ENCODE peak calls at places on chromosomes 7 and 10, in eight cellular contexts. One of them, this sample, is unnamed.
A peak's percentile ranks its signal among the peaks of the same experiment; 100 is the strongest.

GRCh38 chr7:28986723-28987122 is 28.6 kb upstream of the TRIL start:
- DNase-seq in NCI-H1092: no peak
- DNase-seq in left lobe of liver: no peak
- DNase-seq in astrocyte of the hippocampus: peak; percentile 54
- DNase-seq in kidney tubule cell: no peak
- DNase-seq in psoas muscle: no peak
- DNase-seq in RWPE1: no peak
- DNase-seq in ELR: no peak
- DNase-seq in this sample: no peak

GRCh38 chr7:18900801-18901200 is 216.6 kb downstream of the TWIST1 start:
- DNase-seq in kidney tubule cell: no peak
- DNase-seq in astrocyte of the hippocampus: no peak
- DNase-seq in RWPE1: no peak
- DNase-seq in NCI-H1092: no peak
- DNase-seq in psoas muscle: no peak
- DNase-seq in left lobe of liver: no peak
- DNase-seq in ELR: no peak
- DNase-seq in this sample: no peak

GRCh38 chr10:77070892-77071595 is 566.6 kb downstream of the KCNMA1 start:
- DNase-seq in NCI-H1092: no peak
- DNase-seq in psoas muscle: peak; percentile 89
- DNase-seq in astrocyte of the hippocampus: no peak
- DNase-seq in ELR: no peak
- DNase-seq in RWPE1: no peak
- DNase-seq in left lobe of liver: no peak
- DNase-seq in kidney tubule cell: no peak
- DNase-seq in this sample: no peak

GRCh38 chr10:22849077-22849810 is 78.6 kb upstream of the ARMC3 start:
- DNase-seq in RWPE1: no peak
- DNase-seq in psoas muscle: peak; percentile 87
- DNase-seq in ELR: no peak
- DNase-seq in kidney tubule cell: peak; percentile 27
- DNase-seq in NCI-H1092: no peak
- DNase-seq in astrocyte of the hippocampus: peak; percentile 92
- DNase-seq in left lobe of liver: peak; percentile 50
- DNase-seq in this sample: no peak

GRCh38 chr7:157775021-157775559 is 438.3 kb downstream of the DNAJB6 start:
- DNase-seq in NCI-H1092: no peak
- DNase-seq in astrocyte of the hippocampus: no peak
- DNase-seq in psoas muscle: no peak
- DNase-seq in RWPE1: no peak
- DNase-seq in left lobe of liver: no peak
- DNase-seq in ELR: no peak
- DNase-seq in kidney tubule cell: no peak
- DNase-seq in this sample: no peak

GRCh38 chr7:47379629-47380324 is 202.1 kb downstream of the TNS3 start:
- DNase-seq in left lobe of liver: no peak
- DNase-seq in astrocyte of the hippocampus: peak; percentile 96
- DNase-seq in NCI-H1092: no peak
- DNase-seq in RWPE1: peak; percentile 63
- DNase-seq in ELR: peak; percentile 67
- DNase-seq in kidney tubule cell: peak; percentile 85
- DNase-seq in psoas muscle: peak; percentile 69
- DNase-seq in this sample: no peak

GRCh38 chr10:124049484-124049883 is 43.9 kb downstream of the CHST15 start:
- DNase-seq in left lobe of liver: no peak
- DNase-seq in ELR: peak; percentile 35
- DNase-seq in NCI-H1092: no peak
- DNase-seq in astrocyte of the hippocampus: peak; percentile 43
- DNase-seq in kidney tubule cell: peak; percentile 77
- DNase-seq in psoas muscle: no peak
- DNase-seq in RWPE1: peak; percentile 92
- DNase-seq in this sample: no peak

GRCh38 chr10:103479135-103479534 is at the start of gene CALHM3:
- DNase-seq in RWPE1: peak; percentile 75
- DNase-seq in astrocyte of the hippocampus: no peak
- DNase-seq in psoas muscle: no peak
- DNase-seq in left lobe of liver: no peak
- DNase-seq in NCI-H1092: no peak
- DNase-seq in kidney tubule cell: peak; percentile 47
- DNase-seq in ELR: peak; percentile 61
- DNase-seq in this sample: no peak

GRCh38 chr10:3136763-3137611 is 35.6 kb downstream of the PITRM1 start:
- DNase-seq in kidney tubule cell: no peak
- DNase-seq in left lobe of liver: no peak
- DNase-seq in astrocyte of the hippocampus: no peak
- DNase-seq in RWPE1: no peak
- DNase-seq in NCI-H1092: no peak
- DNase-seq in psoas muscle: peak; percentile 93
- DNase-seq in ELR: peak; percentile 58
- DNase-seq in this sample: no peak

GRCh38 chr7:27148031-27148775 is 629 bp upstream of the HOXA6 start:
- DNase-seq in NCI-H1092: no peak
- DNase-seq in RWPE1: no peak
- DNase-seq in astrocyte of the hippocampus: no peak
- DNase-seq in kidney tubule cell: peak; percentile 87
- DNase-seq in left lobe of liver: peak; percentile 33
- DNase-seq in psoas muscle: peak; percentile 82
- DNase-seq in ELR: no peak
- DNase-seq in this sample: no peak

GRCh38 chr10:77081411-77082010 is 556.1 kb downstream of the KCNMA1 start:
- DNase-seq in astrocyte of the hippocampus: no peak
- DNase-seq in left lobe of liver: no peak
- DNase-seq in psoas muscle: no peak
- DNase-seq in ELR: no peak
- DNase-seq in NCI-H1092: no peak
- DNase-seq in kidney tubule cell: no peak
- DNase-seq in RWPE1: no peak
- DNase-seq in this sample: no peak

GRCh38 chr10:72081772-72082590 is 6.4 kb downstream of the SPOCK2 start:
- DNase-seq in RWPE1: peak; percentile 87
- DNase-seq in psoas muscle: peak; percentile 27
- DNase-seq in astrocyte of the hippocampus: no peak
- DNase-seq in ELR: no peak
- DNase-seq in NCI-H1092: no peak
- DNase-seq in left lobe of liver: no peak
- DNase-seq in kidney tubule cell: peak; percentile 50
- DNase-seq in this sample: no peak

GRCh38 chr7:129914536-129915272 is 38.1 kb downstream of the UBE2H start:
- DNase-seq in ELR: no peak
- DNase-seq in psoas muscle: no peak
- DNase-seq in NCI-H1092: no peak
- DNase-seq in astrocyte of the hippocampus: no peak
- DNase-seq in left lobe of liver: no peak
- DNase-seq in RWPE1: no peak
- DNase-seq in kidney tubule cell: no peak
- DNase-seq in this sample: no peak

GRCh38 chr10:565676-566075 is 123.8 kb downstream of the DIP2C start:
- DNase-seq in psoas muscle: no peak
- DNase-seq in NCI-H1092: no peak
- DNase-seq in ELR: no peak
- DNase-seq in left lobe of liver: no peak
- DNase-seq in kidney tubule cell: no peak
- DNase-seq in RWPE1: no peak
- DNase-seq in astrocyte of the hippocampus: no peak
- DNase-seq in this sample: no peak

GRCh38 chr7:142795339-142795863 is 24.6 kb downstream of the PRSS2 start:
- DNase-seq in ELR: no peak
- DNase-seq in NCI-H1092: no peak
- DNase-seq in psoas muscle: no peak
- DNase-seq in left lobe of liver: no peak
- DNase-seq in kidney tubule cell: peak; percentile 61
- DNase-seq in astrocyte of the hippocampus: no peak
- DNase-seq in RWPE1: no peak
- DNase-seq in this sample: peak; percentile 52

GRCh38 chr7:149458235-149458634 is 2.6 kb downstream of the ZNF777 start:
- DNase-seq in kidney tubule cell: no peak
- DNase-seq in ELR: no peak
- DNase-seq in NCI-H1092: no peak
- DNase-seq in RWPE1: no peak
- DNase-seq in psoas muscle: no peak
- DNase-seq in left lobe of liver: no peak
- DNase-seq in astrocyte of the hippocampus: no peak
- DNase-seq in this sample: no peak

GRCh38 chr10:99906470-99906869 is 103.3 kb downstream of the DNMBP start:
- DNase-seq in kidney tubule cell: peak; percentile 94
- DNase-seq in psoas muscle: peak; percentile 81
- DNase-seq in ELR: peak; percentile 97
- DNase-seq in left lobe of liver: no peak
- DNase-seq in astrocyte of the hippocampus: peak; percentile 74
- DNase-seq in RWPE1: peak; percentile 97
- DNase-seq in NCI-H1092: no peak
- DNase-seq in this sample: no peak

GRCh38 chr10:11713186-11713743 is 28.9 kb upstream of the ECHDC3 start:
- DNase-seq in NCI-H1092: no peak
- DNase-seq in left lobe of liver: no peak
- DNase-seq in RWPE1: no peak
- DNase-seq in psoas muscle: no peak
- DNase-seq in astrocyte of the hippocampus: peak; percentile 46
- DNase-seq in ELR: no peak
- DNase-seq in kidney tubule cell: no peak
- DNase-seq in this sample: no peak

GRCh38 chr10:116708386-116708785 is 34.0 kb downstream of the HSPA12A start:
- DNase-seq in ELR: peak; percentile 37
- DNase-seq in NCI-H1092: no peak
- DNase-seq in astrocyte of the hippocampus: peak; percentile 83
- DNase-seq in RWPE1: no peak
- DNase-seq in left lobe of liver: no peak
- DNase-seq in psoas muscle: no peak
- DNase-seq in kidney tubule cell: peak; percentile 81
- DNase-seq in this sample: no peak

GRCh38 chr7:69342154-69342884 is 256.0 kb upstream of the AUTS2 start:
- DNase-seq in NCI-H1092: no peak
- DNase-seq in left lobe of liver: peak; percentile 56
- DNase-seq in ELR: no peak
- DNase-seq in astrocyte of the hippocampus: peak; percentile 74
- DNase-seq in psoas muscle: no peak
- DNase-seq in kidney tubule cell: peak; percentile 18
- DNase-seq in RWPE1: no peak
- DNase-seq in this sample: no peak

GRCh38 chr10:69846252-69847000 is 44.7 kb downstream of the COL13A1 start:
- DNase-seq in NCI-H1092: no peak
- DNase-seq in RWPE1: no peak
- DNase-seq in left lobe of liver: no peak
- DNase-seq in astrocyte of the hippocampus: peak; percentile 44
- DNase-seq in psoas muscle: peak; percentile 82
- DNase-seq in kidney tubule cell: no peak
- DNase-seq in ELR: no peak
- DNase-seq in this sample: no peak

GRCh38 chr10:63348210-63348850 is 117.4 kb downstream of the JMJD1C start:
- DNase-seq in NCI-H1092: no peak
- DNase-seq in RWPE1: peak; percentile 7
- DNase-seq in ELR: no peak
- DNase-seq in kidney tubule cell: no peak
- DNase-seq in psoas muscle: no peak
- DNase-seq in astrocyte of the hippocampus: no peak
- DNase-seq in left lobe of liver: no peak
- DNase-seq in this sample: no peak

GRCh38 chr7:41148521-41148951 is 554.4 kb downstream of the INHBA start:
- DNase-seq in NCI-H1092: no peak
- DNase-seq in left lobe of liver: no peak
- DNase-seq in astrocyte of the hippocampus: peak; percentile 55
- DNase-seq in RWPE1: peak; percentile 89
- DNase-seq in ELR: peak; percentile 98
- DNase-seq in kidney tubule cell: peak; percentile 86
- DNase-seq in psoas muscle: no peak
- DNase-seq in this sample: no peak

GRCh38 chr7:139317954-139318505 is 23.1 kb upstream of the FMC1 start:
- DNase-seq in astrocyte of the hippocampus: no peak
- DNase-seq in NCI-H1092: no peak
- DNase-seq in left lobe of liver: peak; percentile 18
- DNase-seq in RWPE1: no peak
- DNase-seq in kidney tubule cell: no peak
- DNase-seq in psoas muscle: no peak
- DNase-seq in ELR: no peak
- DNase-seq in this sample: no peak

GRCh38 chr7:27689045-27689877 is 26.6 kb upstream of the HIBADH start:
- DNase-seq in NCI-H1092: peak; percentile 25
- DNase-seq in RWPE1: peak; percentile 29
- DNase-seq in ELR: peak; percentile 46
- DNase-seq in astrocyte of the hippocampus: peak; percentile 28
- DNase-seq in kidney tubule cell: peak; percentile 37
- DNase-seq in psoas muscle: no peak
- DNase-seq in left lobe of liver: no peak
- DNase-seq in this sample: no peak

GRCh38 chr10:103433858-103434257 is 18.3 kb downstream of the CALHM2 start:
- DNase-seq in NCI-H1092: no peak
- DNase-seq in RWPE1: no peak
- DNase-seq in left lobe of liver: no peak
- DNase-seq in psoas muscle: no peak
- DNase-seq in astrocyte of the hippocampus: peak; percentile 34
- DNase-seq in ELR: no peak
- DNase-seq in kidney tubule cell: no peak
- DNase-seq in this sample: no peak

GRCh38 chr7:28114056-28114455 is 66.5 kb downstream of the JAZF1 start:
- DNase-seq in RWPE1: no peak
- DNase-seq in left lobe of liver: no peak
- DNase-seq in astrocyte of the hippocampus: no peak
- DNase-seq in kidney tubule cell: no peak
- DNase-seq in NCI-H1092: no peak
- DNase-seq in psoas muscle: no peak
- DNase-seq in ELR: no peak
- DNase-seq in this sample: no peak

GRCh38 chr10:77921395-77921794 is 5.2 kb downstream of the DLG5 start:
- DNase-seq in psoas muscle: no peak
- DNase-seq in ELR: no peak
- DNase-seq in astrocyte of the hippocampus: no peak
- DNase-seq in left lobe of liver: no peak
- DNase-seq in NCI-H1092: no peak
- DNase-seq in kidney tubule cell: no peak
- DNase-seq in RWPE1: no peak
- DNase-seq in this sample: no peak

GRCh38 chr10:75187961-75188426 is 22.6 kb upstream of the VDAC2 start:
- DNase-seq in psoas muscle: no peak
- DNase-seq in astrocyte of the hippocampus: peak; percentile 74
- DNase-seq in NCI-H1092: peak; percentile 18
- DNase-seq in kidney tubule cell: peak; percentile 77
- DNase-seq in RWPE1: peak; percentile 79
- DNase-seq in ELR: peak; percentile 79
- DNase-seq in left lobe of liver: peak; percentile 51
- DNase-seq in this sample: peak; percentile 53